ENCODE peak calls at places on chromosomes 3 and 15, in five cellular contexts. V is GM12864; P is CD8-positive, alpha-beta T cell; N is cardiac muscle cell; A is PC-3. B is an unnamed sample.

GRCh38 chr15:78408961-78409360 is 29.1 kb upstream of the IREB2 start:
- DNase-seq in V (no peak), N (no peak), P (no peak), A (no peak), B (no peak)

GRCh38 chr3:37519661-37520060 is 342.0 kb upstream of the CTDSPL start:
- DNase-seq in V (no peak), N (no peak), A (no peak), P (no peak), B (no peak)

GRCh38 chr3:37892917-37893595 is 31.4 kb downstream of the CTDSPL start:
- DNase-seq in N (peak), A (no peak), P (no peak), V (no peak), B (peak)

GRCh38 chr15:28260722-28261121 is 61.3 kb downstream of the HERC2 start:
- DNase-seq in N (no peak), P (no peak), A (no peak), V (no peak), B (peak)

GRCh38 chr3:32082727-32083126 is 23.7 kb upstream of the GPD1L start:
- DNase-seq in V (no peak), A (peak), N (no peak), P (no peak), B (no peak)

GRCh38 chr3:194259982-194260856 is 90.9 kb downstream of the CPN2 start:
- DNase-seq in N (no peak), A (no peak), P (no peak), V (no peak), B (no peak)

GRCh38 chr3:6262035-6262434 is 598.9 kb upstream of the GRM7 start:
- DNase-seq in P (no peak), V (no peak), N (no peak), A (no peak), B (no peak)

GRCh38 chr15:48177875-48178611 is at the start of gene MYEF2:
- DNase-seq in N (peak), V (peak), P (peak), A (peak), B (peak)

GRCh38 chr3:31550452-31551251 is 17.9 kb downstream of the STT3B start:
- DNase-seq in V (no peak), N (peak), A (peak), P (no peak), B (no peak)

GRCh38 chr3:38151667-38152265 is 13.3 kb downstream of the MYD88 start:
- DNase-seq in P (no peak), N (no peak), V (no peak), A (peak), B (no peak)

GRCh38 chr15:79595995-79596622 is 164.0 kb downstream of the MINAR1 start:
- DNase-seq in P (peak), A (peak), N (peak), V (peak), B (no peak)

GRCh38 chr3:15512173-15512572 is 9.3 kb downstream of the COLQ start:
- DNase-seq in P (no peak), A (no peak), V (no peak), N (peak), B (peak)

GRCh38 chr3:121855555-121855954 is 20.5 kb downstream of the EAF2 start:
- DNase-seq in V (no peak), P (no peak), A (peak), N (peak), B (no peak)

GRCh38 chr3:98812851-98813374 is 49.8 kb downstream of the ST3GAL6 start:
- DNase-seq in A (peak), P (no peak), V (no peak), N (peak), B (no peak)

GRCh38 chr15:79901958-79902357 is 5.1 kb upstream of the MTHFS start:
- DNase-seq in N (no peak), V (peak), A (no peak), P (no peak), B (no peak)

GRCh38 chr3:106086636-106087035 is 217.8 kb upstream of the CBLB start:
- DNase-seq in P (no peak), V (no peak), A (peak), N (no peak), B (no peak)

GRCh38 chr3:185825639-185826481 is 1.0 kb upstream of the IGF2BP2 start:
- DNase-seq in A (peak), P (peak), V (no peak), N (peak), B (peak)

GRCh38 chr15:58551084-58551763 is 119.4 kb downstream of the LIPC start:
- DNase-seq in N (no peak), P (no peak), V (no peak), A (no peak), B (no peak)

GRCh38 chr3:194267744-194268658 is 83.1 kb downstream of the CPN2 start:
- DNase-seq in N (no peak), A (no peak), P (no peak), V (no peak), B (peak)

GRCh38 chr3:79200456-79200855 is 567.3 kb downstream of the ROBO1 start:
- DNase-seq in N (no peak), V (no peak), A (no peak), P (no peak), B (no peak)

GRCh38 chr15:67458449-67458848 is 62.5 kb upstream of the C15orf61 start:
- DNase-seq in N (peak), V (no peak), A (no peak), P (no peak), B (no peak)

GRCh38 chr3:196193037-196193737 is 18.0 kb downstream of the ZDHHC19 start:
- DNase-seq in P (no peak), V (no peak), A (no peak), N (no peak), B (no peak)
- H3K4me3 ChIP-seq in P (no peak), V (no peak), A (no peak), N (no peak), B (no peak)

GRCh38 chr3:187746479-187747335 is 1.4 kb upstream of the BCL6 start:
- DNase-seq in A (peak), P (no peak), N (peak), V (no peak), B (no peak)
- H3K4me3 ChIP-seq in A (peak), P (peak), N (peak), V (no peak), B (peak)

GRCh38 chr3:70994644-70995043 is 588.9 kb downstream of the FOXP1 start:
- DNase-seq in A (no peak), V (no peak), N (no peak), P (no peak), B (no peak)
- H3K4me3 ChIP-seq in A (no peak), V (no peak), N (no peak), P (no peak), B (no peak)

GRCh38 chr15:52803543-52804306 is 13.6 kb upstream of the ONECUT1 start:
- DNase-seq in P (no peak), N (no peak), V (no peak), A (no peak), B (no peak)
- H3K4me3 ChIP-seq in P (no peak), N (peak), V (no peak), A (no peak), B (peak)

GRCh38 chr15:62392411-62392810 is 227.3 kb upstream of the C2CD4B start:
- DNase-seq in N (peak), A (no peak), V (no peak), P (no peak), B (peak)
- H3K4me3 ChIP-seq in N (peak), A (peak), V (no peak), P (peak), B (peak)

GRCh38 chr3:133448478-133449122 is 48.7 kb downstream of the BFSP2 start:
- DNase-seq in V (peak), N (no peak), A (no peak), P (peak), B (no peak)
- H3K4me3 ChIP-seq in V (no peak), N (no peak), A (no peak), P (no peak), B (no peak)

DNA sequence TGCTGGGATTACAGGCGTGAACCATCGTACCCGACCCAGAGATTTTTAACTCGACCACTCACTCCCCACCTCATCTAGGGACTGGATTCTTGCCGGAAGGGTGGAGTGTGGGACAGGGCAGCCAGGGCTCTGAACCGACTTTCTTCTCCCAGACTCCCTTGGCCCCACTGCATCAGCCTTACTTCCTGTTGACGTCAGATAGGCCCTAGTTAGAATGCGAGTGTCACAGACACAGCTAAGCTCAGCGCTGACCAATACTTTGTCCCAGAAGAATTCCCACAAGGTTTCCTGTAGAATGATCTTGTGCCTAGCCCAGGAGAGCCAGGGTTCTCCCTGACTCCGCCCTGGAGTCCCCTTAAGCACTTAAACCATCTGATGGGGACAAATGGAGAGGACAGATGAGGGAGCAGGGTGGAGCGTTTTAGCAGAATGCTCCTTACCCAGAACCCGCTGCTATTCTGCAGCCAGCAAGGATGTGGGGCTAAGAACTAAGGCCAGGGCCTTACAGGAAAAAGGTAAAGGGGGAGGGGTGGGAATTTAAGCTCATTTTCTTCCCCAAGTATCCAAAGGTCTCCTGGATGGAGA is 5.8 kb upstream of the TUSC2 start:
- DNase-seq in A (no peak), N (no peak), V (no peak), P (no peak), B (peak)
- H3K4me3 ChIP-seq in A (no peak), N (no peak), V (no peak), P (no peak), B (peak)